ENCODE peak calls at places on chromosomes 13 and 19, in nine cellular contexts. S is aorta, Y is lung, I is PC-3, W is heart left ventricle, Q is cardiac muscle cell, J is heart right ventricle, M is thoracic aorta, R is uterus. O is an unnamed sample. For H3K4me1, the result is how much of the 10 kb centered on the place peaks cover.

GRCh38 chr13:48644951-48645350 is 8.8 kb upstream of the CYSLTR2 start:
- DNase-seq in J (no peak), R (no peak), Q (no peak), I (no peak), S (no peak), M (no peak), W (no peak), Y (no peak), O (no peak)

GRCh38 chr13:99859178-99860177 is 112.1 kb downstream of the ZIC5 start:
- DNase-seq in S (no peak), W (no peak), I (no peak), J (no peak), M (no peak), R (no peak), Q (no peak), Y (no peak), O (peak)

GRCh38 chr13:91450913-91451312 is 52.5 kb downstream of the GPC5 start:
- DNase-seq in Y (no peak), Q (no peak), S (no peak), M (no peak), J (no peak), I (no peak), W (no peak), R (no peak), O (no peak)

GRCh38 chr13:99386911-99387788 is 80.0 kb upstream of the GPR183 start:
- DNase-seq in Y (peak), W (peak), S (peak), I (peak), Q (peak), M (no peak), J (peak), R (no peak), O (peak)

GRCh38 chr19:14167594-14168138 is 31.3 kb upstream of the ASF1B start:
- DNase-seq in M (no peak), I (no peak), W (no peak), S (no peak), J (no peak), R (no peak), Y (no peak), Q (no peak), O (no peak)

GRCh38 chr19:17680235-17680722 is 7.9 kb downstream of the UNC13A start:
- DNase-seq in Y (peak), Q (peak), I (peak), M (peak), R (peak), W (peak), S (peak), J (peak), O (no peak)

GRCh38 chr19:18249834-18250233 is 23.6 kb upstream of the PDE4C start:
- DNase-seq in I (no peak), S (no peak), R (no peak), M (no peak), J (no peak), W (no peak), Y (no peak), Q (no peak), O (no peak)

GRCh38 chr19:17687857-17688784 is at the start of gene UNC13A:
- DNase-seq in W (peak), S (peak), M (no peak), Q (peak), I (no peak), J (peak), Y (no peak), R (no peak), O (no peak)

GRCh38 chr19:49888478-49888901 is 8.2 kb downstream of the IL4I1 start:
- DNase-seq in J (no peak), M (no peak), Q (no peak), Y (no peak), S (no peak), R (no peak), I (no peak), W (peak), O (peak)

GRCh38 chr13:23743269-23743668 is 145.9 kb downstream of the MIPEP start:
- DNase-seq in I (peak), Q (no peak), M (no peak), W (no peak), J (no peak), S (no peak), Y (no peak), R (no peak), O (no peak)

GRCh38 chr13:111556496-111556895 is 236.1 kb downstream of the TEX29 start:
- DNase-seq in R (no peak), I (no peak), Q (no peak), S (no peak), W (no peak), J (no peak), Y (no peak), M (no peak), O (no peak)

GRCh38 chr13:65275838-65276630 is 1954.1 kb downstream of the PCDH9 start:
- DNase-seq in R (no peak), M (no peak), W (no peak), J (no peak), S (no peak), Y (no peak), Q (no peak), I (no peak), O (no peak)

GRCh38 chr19:40282920-40283319 is 2.2 kb downstream of the AKT2 start:
- DNase-seq in S (no peak), Y (no peak), Q (no peak), M (no peak), J (no peak), I (no peak), W (no peak), R (no peak), O (no peak)

GRCh38 chr19:4795400-4795799 is 3.9 kb downstream of the FEM1A start:
- DNase-seq in Y (no peak), R (no peak), W (no peak), I (peak), Q (no peak), S (no peak), J (no peak), M (no peak), O (no peak)

GRCh38 chr19:46489445-46490272 is 6.0 kb downstream of the PNMA8B start:
- DNase-seq in Y (no peak), I (no peak), S (peak), W (peak), J (peak), Q (no peak), M (peak), R (peak), O (no peak)

GRCh38 chr13:43411741-43412140 is 375.0 kb downstream of the ENOX1 start:
- DNase-seq in S (no peak), M (no peak), W (no peak), I (no peak), R (peak), Y (no peak), J (peak), Q (no peak), O (no peak)

GRCh38 chr13:108609353-108609752 is 20.1 kb upstream of the MYO16 start:
- DNase-seq in Y (no peak), R (no peak), Q (peak), I (peak), M (no peak), W (no peak), S (no peak), J (no peak), O (no peak)

GRCh38 chr13:52156724-52157251 is 2.6 kb downstream of the NEK3 start:
- DNase-seq in M (no peak), Y (no peak), Q (no peak), W (no peak), S (no peak), R (no peak), J (no peak), I (no peak), O (no peak)

GRCh38 chr19:2321565-2322283 is 6.7 kb downstream of the LSM7 start:
- DNase-seq in W (no peak), M (no peak), R (no peak), S (no peak), J (no peak), Q (no peak), I (no peak), Y (no peak), O (no peak)

GRCh38 chr13:99265823-99266426 is 7.7 kb upstream of the GPR18 start:
- DNase-seq in J (no peak), W (no peak), S (no peak), R (no peak), Q (peak), M (no peak), Y (no peak), I (peak), O (peak)

GRCh38 chr13:50309872-50310594 is 294.8 kb downstream of the KCNRG start:
- DNase-seq in I (no peak), S (no peak), R (no peak), Y (no peak), J (no peak), W (no peak), M (no peak), Q (no peak), O (peak)

GRCh38 chr19:38690146-38690545 is 42.7 kb downstream of the ACTN4 start:
- DNase-seq in R (no peak), J (no peak), Q (no peak), W (no peak), S (no peak), M (no peak), Y (no peak), I (no peak), O (no peak)

GRCh38 chr19:38686530-38686888 is 39.1 kb downstream of the ACTN4 start:
- DNase-seq in W (no peak), S (no peak), J (no peak), Q (no peak), R (no peak), M (no peak), I (no peak), Y (no peak), O (peak)

GRCh38 chr19:38684862-38685665 is 37.6 kb downstream of the ACTN4 start:
- DNase-seq in S (no peak), W (no peak), I (no peak), J (no peak), M (no peak), Q (no peak), R (no peak), Y (no peak), O (no peak)

GRCh38 chr19:38685666-38686529 is 38.4 kb downstream of the ACTN4 start:
- DNase-seq in S (no peak), I (peak), Q (peak), J (no peak), R (no peak), M (no peak), Y (no peak), W (no peak), O (peak)

GRCh38 chr19:38687837-38688378 is 40.5 kb downstream of the ACTN4 start:
- DNase-seq in I (no peak), S (no peak), W (no peak), Y (no peak), R (no peak), J (no peak), Q (no peak), M (no peak), O (no peak)
- H3K4me1 ChIP-seq in I (half or more), S (under half), W (half or more), Y (under half), R (under half), J (half or more), Q (under half), M (half or more), O (under half)

DNA sequence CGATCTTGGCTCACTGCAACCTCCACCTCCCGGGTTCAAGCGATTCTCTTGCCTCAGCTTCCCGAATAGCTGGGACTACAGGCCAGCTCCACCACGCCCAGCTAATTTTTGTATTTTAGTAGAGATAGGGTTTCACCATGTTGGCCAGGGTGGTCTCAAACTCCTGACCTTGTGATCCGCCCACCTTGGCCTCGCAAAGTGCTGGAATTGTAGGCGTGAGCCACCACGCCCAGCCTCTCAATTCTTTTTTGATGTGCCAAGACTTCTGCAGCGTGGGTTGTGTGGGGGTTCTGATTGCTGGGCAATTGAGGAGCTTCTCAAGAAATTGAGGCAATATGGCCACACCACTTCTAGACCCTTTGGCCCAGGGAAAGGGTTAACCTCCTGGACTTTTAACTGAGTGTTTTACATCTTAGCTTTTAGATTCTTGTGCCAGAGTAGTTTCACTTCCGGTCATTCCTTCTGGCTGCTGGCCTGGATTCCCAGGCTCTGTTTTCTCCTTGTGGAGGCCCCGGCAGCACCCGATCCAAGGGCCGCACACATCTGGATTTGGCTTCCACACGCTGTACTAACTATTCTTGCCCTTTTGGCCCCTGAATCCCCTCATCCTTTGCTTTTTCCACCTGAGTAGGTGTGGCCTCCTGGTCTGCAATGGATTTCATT is 14.7 kb downstream of the SMARCA4 start:
- DNase-seq in W (no peak), S (peak), Y (peak), I (no peak), J (peak), M (no peak), R (peak), Q (no peak), O (peak)
- H3K4me1 ChIP-seq in W (under half), S (under half), Y (under half), I (under half), J (under half), M (under half), R (under half), Q (under half), O (under half)

DNA sequence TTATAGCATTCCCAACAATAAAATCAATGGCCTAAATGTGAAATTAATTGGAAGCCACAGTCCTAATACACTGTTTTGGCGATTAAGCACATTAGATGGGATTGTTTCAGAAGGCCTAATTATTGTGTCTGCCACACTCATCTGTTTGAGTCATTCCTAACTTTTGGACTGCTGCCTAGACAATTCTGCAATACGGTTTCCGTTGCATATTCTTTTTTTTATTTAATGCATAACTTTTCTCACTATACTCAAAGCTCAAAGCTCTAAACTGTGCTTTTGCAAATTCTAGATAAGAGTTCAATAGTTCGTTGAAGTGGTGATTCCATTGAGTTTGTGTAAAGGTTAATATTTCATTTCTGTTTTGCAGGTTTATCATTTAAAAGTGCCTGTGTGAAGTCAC is 53.1 kb downstream of the MBNL2 start:
- DNase-seq in J (no peak), Y (no peak), Q (no peak), S (no peak), W (no peak), M (no peak), R (no peak), I (peak), O (peak)
- H3K4me1 ChIP-seq in J (half or more), Y (under half), Q (under half), S (under half), W (half or more), M (half or more), R (under half), I (half or more), O (under half)

GRCh38 chr19:51356159-51356801 is 9.9 kb downstream of the ETFB start:
- DNase-seq in W (no peak), R (no peak), Q (no peak), M (no peak), J (no peak), S (peak), Y (no peak), I (no peak), O (no peak)
- H3K4me1 ChIP-seq in W (under half), R (under half), Q (under half), M (under half), J (under half), S (under half), Y (under half), I (under half), O (under half)

GRCh38 chr13:19960673-19961015 is 2.1 kb downstream of the ZMYM2 start:
- DNase-seq in Y (no peak), M (no peak), R (no peak), S (no peak), J (no peak), Q (no peak), W (no peak), I (no peak), O (peak)

GRCh38 chr13:19961484-19961883 is 3.0 kb downstream of the ZMYM2 start:
- DNase-seq in J (no peak), Y (no peak), M (no peak), R (no peak), I (no peak), S (no peak), Q (no peak), W (no peak), O (no peak)

GRCh38 chr13:19962894-19963293 is 4.4 kb downstream of the ZMYM2 start:
- DNase-seq in S (no peak), Y (no peak), M (no peak), Q (no peak), I (no peak), R (no peak), J (no peak), W (no peak), O (no peak)

GRCh38 chr13:19959831-19960672 is 1.5 kb downstream of the ZMYM2 start:
- DNase-seq in M (peak), J (peak), Y (peak), W (peak), I (peak), Q (peak), R (peak), S (peak), O (peak)

GRCh38 chr13:19961924-19962323 is 3.4 kb downstream of the ZMYM2 start:
- DNase-seq in S (no peak), Q (no peak), J (no peak), I (no peak), Y (no peak), M (no peak), R (no peak), W (no peak), O (no peak)
- H3K4me1 ChIP-seq in S (under half), Q (under half), J (half or more), I (under half), Y (under half), M (under half), R (under half), W (under half), O (under half)